ENCODE peak calls at places on chromosomes 6 and 20, in eight cellular contexts. One of them, this sample, is unnamed.

GRCh38 chr6:36676142-36677058 is 2.1 kb upstream of the CDKN1A start:
- DNase-seq in choroid plexus epithelial cell: peak
- DNase-seq in WTC11: no peak
- DNase-seq in neural progenitor cell: peak
- DNase-seq in D721Med: no peak
- DNase-seq in A549: no peak
- DNase-seq in cardiac fibroblast: no peak
- DNase-seq in colonic mucosa: no peak
- DNase-seq in this sample: no peak

GRCh38 chr20:10314198-10314597 is 95.6 kb downstream of the SNAP25 start:
- DNase-seq in choroid plexus epithelial cell: peak
- DNase-seq in WTC11: no peak
- DNase-seq in neural progenitor cell: peak
- DNase-seq in D721Med: no peak
- DNase-seq in A549: no peak
- DNase-seq in cardiac fibroblast: peak
- DNase-seq in colonic mucosa: no peak
- DNase-seq in this sample: no peak

GRCh38 chr6:135826225-135826804 is 25.2 kb upstream of the PDE7B start:
- DNase-seq in choroid plexus epithelial cell: no peak
- DNase-seq in WTC11: no peak
- DNase-seq in neural progenitor cell: peak
- DNase-seq in D721Med: no peak
- DNase-seq in A549: no peak
- DNase-seq in cardiac fibroblast: no peak
- DNase-seq in colonic mucosa: no peak
- DNase-seq in this sample: no peak

GRCh38 chr6:56652994-56653393 is 10.3 kb upstream of the DST start:
- DNase-seq in choroid plexus epithelial cell: peak
- DNase-seq in WTC11: no peak
- DNase-seq in neural progenitor cell: no peak
- DNase-seq in D721Med: no peak
- DNase-seq in A549: peak
- DNase-seq in cardiac fibroblast: peak
- DNase-seq in colonic mucosa: no peak
- DNase-seq in this sample: no peak

GRCh38 chr6:44285552-44286284 is 15.5 kb downstream of the TMEM151B start:
- DNase-seq in choroid plexus epithelial cell: peak
- DNase-seq in WTC11: peak
- DNase-seq in neural progenitor cell: peak
- DNase-seq in D721Med: no peak
- DNase-seq in A549: no peak
- DNase-seq in cardiac fibroblast: no peak
- DNase-seq in colonic mucosa: no peak
- DNase-seq in this sample: no peak

GRCh38 chr6:25170640-25171039 is 108.5 kb upstream of the CARMIL1 start:
- DNase-seq in choroid plexus epithelial cell: no peak
- DNase-seq in WTC11: no peak
- DNase-seq in neural progenitor cell: no peak
- DNase-seq in D721Med: no peak
- DNase-seq in A549: no peak
- DNase-seq in cardiac fibroblast: no peak
- DNase-seq in colonic mucosa: no peak
- DNase-seq in this sample: no peak

GRCh38 chr6:163793584-163793983 is 379.1 kb downstream of the QKI start:
- DNase-seq in choroid plexus epithelial cell: peak
- DNase-seq in WTC11: no peak
- DNase-seq in neural progenitor cell: no peak
- DNase-seq in D721Med: no peak
- DNase-seq in A549: peak
- DNase-seq in cardiac fibroblast: peak
- DNase-seq in colonic mucosa: no peak
- DNase-seq in this sample: no peak

GRCh38 chr6:52966101-52966500 is 29.0 kb downstream of the GSTA4 start:
- DNase-seq in choroid plexus epithelial cell: no peak
- DNase-seq in WTC11: no peak
- DNase-seq in neural progenitor cell: no peak
- DNase-seq in D721Med: no peak
- DNase-seq in A549: no peak
- DNase-seq in cardiac fibroblast: no peak
- DNase-seq in colonic mucosa: no peak
- DNase-seq in this sample: no peak

GRCh38 chr6:40848038-40848437 is 191.0 kb downstream of the UNC5CL start:
- DNase-seq in choroid plexus epithelial cell: no peak
- DNase-seq in WTC11: no peak
- DNase-seq in neural progenitor cell: no peak
- DNase-seq in D721Med: no peak
- DNase-seq in A549: no peak
- DNase-seq in cardiac fibroblast: no peak
- DNase-seq in colonic mucosa: peak
- DNase-seq in this sample: no peak

GRCh38 chr20:59829415-59830106 is 103.9 kb downstream of the SYCP2 start:
- DNase-seq in choroid plexus epithelial cell: no peak
- DNase-seq in WTC11: no peak
- DNase-seq in neural progenitor cell: no peak
- DNase-seq in D721Med: no peak
- DNase-seq in A549: no peak
- DNase-seq in cardiac fibroblast: no peak
- DNase-seq in colonic mucosa: peak
- DNase-seq in this sample: peak

GRCh38 chr20:9068896-9069663 is at the start of gene PLCB4:
- DNase-seq in choroid plexus epithelial cell: peak
- DNase-seq in WTC11: peak
- DNase-seq in neural progenitor cell: peak
- DNase-seq in D721Med: no peak
- DNase-seq in A549: peak
- DNase-seq in cardiac fibroblast: peak
- DNase-seq in colonic mucosa: peak
- DNase-seq in this sample: peak

GRCh38 chr6:34562350-34562749 is 6.2 kb upstream of the SPDEF start:
- DNase-seq in choroid plexus epithelial cell: no peak
- DNase-seq in WTC11: no peak
- DNase-seq in neural progenitor cell: no peak
- DNase-seq in D721Med: no peak
- DNase-seq in A549: no peak
- DNase-seq in cardiac fibroblast: no peak
- DNase-seq in colonic mucosa: no peak
- DNase-seq in this sample: no peak

GRCh38 chr6:134111062-134111677 is 58.7 kb upstream of the SLC2A12 start:
- DNase-seq in choroid plexus epithelial cell: peak
- DNase-seq in WTC11: peak
- DNase-seq in neural progenitor cell: peak
- DNase-seq in D721Med: no peak
- DNase-seq in A549: peak
- DNase-seq in cardiac fibroblast: peak
- DNase-seq in colonic mucosa: peak
- DNase-seq in this sample: peak

GRCh38 chr6:21634582-21634981 is 41.0 kb downstream of the SOX4 start:
- DNase-seq in choroid plexus epithelial cell: peak
- DNase-seq in WTC11: no peak
- DNase-seq in neural progenitor cell: no peak
- DNase-seq in D721Med: no peak
- DNase-seq in A549: peak
- DNase-seq in cardiac fibroblast: peak
- DNase-seq in colonic mucosa: no peak
- DNase-seq in this sample: no peak

DNA sequence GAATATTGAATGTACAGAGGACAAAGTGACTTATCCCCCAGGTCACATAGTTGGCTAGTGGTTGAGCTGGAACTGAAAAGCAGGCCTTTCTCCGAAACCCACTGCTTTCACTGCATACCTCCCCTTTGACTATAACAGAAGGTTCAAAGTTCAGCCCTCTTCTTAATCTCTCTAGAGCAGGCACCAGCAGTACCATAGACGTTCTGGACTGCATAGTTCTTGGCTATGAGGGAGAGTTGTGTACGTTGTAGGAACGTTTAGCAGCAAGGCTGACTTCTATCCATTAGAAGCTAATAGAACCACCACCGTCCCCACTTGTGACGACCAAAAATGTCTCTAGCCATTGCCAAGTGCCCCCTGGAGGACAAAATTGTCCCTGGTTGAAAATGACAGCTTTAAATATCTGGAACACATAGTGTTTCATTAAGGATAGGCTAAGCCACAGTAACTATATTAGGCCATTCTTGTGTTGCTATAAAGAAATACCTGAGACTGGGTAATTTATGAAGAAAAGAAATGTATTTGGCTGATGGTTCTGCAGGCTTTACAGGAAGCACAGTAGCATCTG is 123.8 kb upstream of the MTHFD1L start:
- DNase-seq in choroid plexus epithelial cell: peak
- DNase-seq in WTC11: peak
- DNase-seq in neural progenitor cell: peak
- DNase-seq in D721Med: no peak
- DNase-seq in A549: peak
- DNase-seq in cardiac fibroblast: peak
- DNase-seq in colonic mucosa: no peak
- DNase-seq in this sample: peak
- TF ChIP-seq CTCF in choroid plexus epithelial cell: peak
- TF ChIP-seq CTCF in WTC11: peak
- TF ChIP-seq CTCF in neural progenitor cell: peak
- TF ChIP-seq CTCF in D721Med: peak
- TF ChIP-seq CTCF in A549: no peak
- TF ChIP-seq CTCF in cardiac fibroblast: peak
- TF ChIP-seq CTCF in colonic mucosa: peak
- TF ChIP-seq CTCF in this sample: peak

GRCh38 chr6:159788276-159788675 is 1.1 kb downstream of the TCP1 start:
- DNase-seq in choroid plexus epithelial cell: no peak
- DNase-seq in WTC11: no peak
- DNase-seq in neural progenitor cell: peak
- DNase-seq in D721Med: no peak
- DNase-seq in A549: no peak
- DNase-seq in cardiac fibroblast: no peak
- DNase-seq in colonic mucosa: no peak
- DNase-seq in this sample: no peak

GRCh38 chr6:159788757-159789376 is 535 bp downstream of the TCP1 start:
- DNase-seq in choroid plexus epithelial cell: peak
- DNase-seq in WTC11: peak
- DNase-seq in neural progenitor cell: peak
- DNase-seq in D721Med: no peak
- DNase-seq in A549: peak
- DNase-seq in cardiac fibroblast: peak
- DNase-seq in colonic mucosa: peak
- DNase-seq in this sample: peak

GRCh38 chr6:159790947-159791598 is 806 bp downstream of the MRPL18 start:
- DNase-seq in choroid plexus epithelial cell: no peak
- DNase-seq in WTC11: no peak
- DNase-seq in neural progenitor cell: peak
- DNase-seq in D721Med: no peak
- DNase-seq in A549: no peak
- DNase-seq in cardiac fibroblast: no peak
- DNase-seq in colonic mucosa: peak
- DNase-seq in this sample: no peak

GRCh38 chr6:159789377-159790148 is at the start of gene TCP1:
- DNase-seq in choroid plexus epithelial cell: peak
- DNase-seq in WTC11: peak
- DNase-seq in neural progenitor cell: peak
- DNase-seq in D721Med: peak
- DNase-seq in A549: peak
- DNase-seq in cardiac fibroblast: peak
- DNase-seq in colonic mucosa: peak
- DNase-seq in this sample: peak

DNA sequence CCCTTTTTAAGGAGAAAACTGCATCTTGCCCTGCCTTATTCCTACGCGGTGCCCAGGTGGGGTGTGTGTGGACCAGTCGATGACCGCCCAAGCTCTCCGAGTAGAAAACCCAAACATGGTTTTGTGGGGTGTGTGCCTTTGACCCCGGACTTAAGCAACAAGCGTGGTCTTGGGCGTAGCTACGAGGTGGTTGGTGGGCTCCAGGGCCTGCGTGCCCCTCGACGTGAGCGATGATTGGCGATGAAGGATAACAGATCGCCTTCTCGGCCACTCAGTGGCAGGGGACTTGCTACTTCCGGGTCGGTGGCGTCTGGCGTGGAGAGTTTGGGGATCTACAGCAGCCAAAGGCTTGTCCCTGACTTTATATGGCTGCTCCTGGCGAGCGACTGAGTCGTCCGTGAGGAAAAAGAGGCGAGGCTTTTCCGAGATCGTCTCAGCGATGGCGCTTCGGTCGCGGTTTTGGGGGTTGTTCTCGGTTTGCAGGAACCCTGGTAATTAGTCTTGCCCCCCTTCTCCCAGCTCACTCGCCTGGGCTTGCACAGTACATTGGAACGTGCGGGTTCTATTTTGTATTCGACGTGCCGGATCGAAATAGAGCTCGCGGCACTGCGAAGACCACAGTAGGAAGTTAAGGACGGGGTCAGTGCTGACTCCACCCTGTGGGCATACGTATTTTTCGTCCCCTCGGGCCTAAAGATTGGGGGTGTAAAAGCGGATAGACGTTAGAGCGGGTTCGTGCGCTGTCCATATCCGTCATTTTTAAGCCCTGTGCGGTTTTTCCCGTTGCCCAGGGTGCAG is at the start of gene MRPL18:
- DNase-seq in choroid plexus epithelial cell: peak
- DNase-seq in WTC11: peak
- DNase-seq in neural progenitor cell: peak
- DNase-seq in D721Med: peak
- DNase-seq in A549: peak
- DNase-seq in cardiac fibroblast: peak
- DNase-seq in colonic mucosa: peak
- DNase-seq in this sample: peak
- TF ChIP-seq CTCF in choroid plexus epithelial cell: no peak
- TF ChIP-seq CTCF in WTC11: no peak
- TF ChIP-seq CTCF in neural progenitor cell: no peak
- TF ChIP-seq CTCF in D721Med: no peak
- TF ChIP-seq CTCF in A549: no peak
- TF ChIP-seq CTCF in cardiac fibroblast: no peak
- TF ChIP-seq CTCF in colonic mucosa: no peak
- TF ChIP-seq CTCF in this sample: no peak

GRCh38 chr6:7899046-7899888 is 11.3 kb downstream of the TXNDC5 start:
- DNase-seq in choroid plexus epithelial cell: no peak
- DNase-seq in WTC11: peak
- DNase-seq in neural progenitor cell: peak
- DNase-seq in D721Med: no peak
- DNase-seq in A549: peak
- DNase-seq in cardiac fibroblast: no peak
- DNase-seq in colonic mucosa: peak
- DNase-seq in this sample: peak
- TF ChIP-seq CTCF in choroid plexus epithelial cell: peak
- TF ChIP-seq CTCF in WTC11: no peak
- TF ChIP-seq CTCF in neural progenitor cell: peak
- TF ChIP-seq CTCF in D721Med: peak
- TF ChIP-seq CTCF in A549: peak
- TF ChIP-seq CTCF in cardiac fibroblast: peak
- TF ChIP-seq CTCF in colonic mucosa: peak
- TF ChIP-seq CTCF in this sample: no peak

DNA sequence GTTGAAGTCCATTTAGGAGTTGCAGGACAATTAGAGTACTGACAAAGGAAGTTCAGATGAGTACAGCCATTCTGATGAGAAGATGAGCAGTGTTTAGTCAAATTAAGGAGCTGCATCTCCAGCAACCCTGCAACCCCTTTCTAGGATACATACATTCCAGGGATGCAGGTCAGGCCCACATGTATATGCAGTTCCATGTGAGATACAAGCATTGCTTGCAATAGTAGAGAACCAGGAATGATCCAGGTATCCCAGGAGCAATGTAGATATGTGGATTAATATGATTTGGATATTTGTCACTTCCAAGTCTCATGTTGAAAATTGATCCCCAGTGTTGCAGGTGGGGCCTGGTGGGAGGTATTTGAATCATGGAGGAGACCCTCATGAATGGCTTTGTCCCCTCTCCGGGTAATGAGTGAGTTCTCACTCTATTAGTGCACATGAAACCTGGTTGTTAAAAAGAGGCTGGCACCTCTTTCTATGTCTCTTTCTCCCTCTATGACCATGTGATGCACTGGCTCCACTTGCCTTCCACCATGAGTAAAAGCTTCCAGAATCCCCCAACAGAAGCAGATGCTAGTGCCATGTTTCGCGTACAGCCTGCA is 6.4 kb downstream of the HLA-DPA1 start:
- DNase-seq in choroid plexus epithelial cell: no peak
- DNase-seq in WTC11: no peak
- DNase-seq in neural progenitor cell: no peak
- DNase-seq in D721Med: no peak
- DNase-seq in A549: no peak
- DNase-seq in cardiac fibroblast: no peak
- DNase-seq in colonic mucosa: no peak
- DNase-seq in this sample: no peak
- TF ChIP-seq CTCF in choroid plexus epithelial cell: no peak
- TF ChIP-seq CTCF in WTC11: no peak
- TF ChIP-seq CTCF in neural progenitor cell: no peak
- TF ChIP-seq CTCF in D721Med: no peak
- TF ChIP-seq CTCF in A549: no peak
- TF ChIP-seq CTCF in cardiac fibroblast: no peak
- TF ChIP-seq CTCF in colonic mucosa: no peak
- TF ChIP-seq CTCF in this sample: no peak